ENCODE peak calls at places on chromosomes 6 and 20, in six cellular contexts. L, T, Y, V, Q and X are unnamed samples.

GRCh38 chr6:113949499-113949898 is 21.4 kb downstream of the HDAC2 start:
- DNase-seq in L (no peak), T (no peak), Y (no peak), V (no peak), Q (no peak), X (no peak)

GRCh38 chr6:108117427-108118358 is 43.2 kb upstream of the OSTM1 start:
- DNase-seq in L (no peak), T (no peak), Y (no peak), V (peak; percentile 8), Q (no peak), X (peak; percentile 26)

GRCh38 chr20:47493175-47493953 is 8.3 kb upstream of the NCOA3 start:
- DNase-seq in L (peak; percentile 59), T (peak; percentile 89), Y (peak; percentile 93), V (no peak), Q (no peak), X (peak; percentile 76)

GRCh38 chr6:37155394-37156312 is 14.3 kb upstream of the PIM1 start:
- DNase-seq in L (peak; percentile 58), T (no peak), Y (no peak), V (no peak), Q (no peak), X (peak; percentile 57)

GRCh38 chr20:64145458-64146300 is 18.6 kb upstream of the MYT1 start:
- DNase-seq in L (no peak), T (no peak), Y (no peak), V (no peak), Q (no peak), X (no peak)

GRCh38 chr6:125804264-125804663 is 13.5 kb downstream of the NCOA7 start:
- DNase-seq in L (no peak), T (no peak), Y (no peak), V (no peak), Q (no peak), X (peak; percentile 63)

GRCh38 chr6:14826456-14826855 is 419.4 kb upstream of the JARID2 start:
- DNase-seq in L (no peak), T (no peak), Y (no peak), V (no peak), Q (no peak), X (no peak)

GRCh38 chr6:74277749-74278148 is 581.7 kb downstream of the CD109 start:
- DNase-seq in L (no peak), T (no peak), Y (no peak), V (no peak), Q (no peak), X (peak; percentile 17)

GRCh38 chr6:113734886-113735481 is 122.2 kb upstream of the MARCKS start:
- DNase-seq in L (no peak), T (no peak), Y (no peak), V (no peak), Q (no peak), X (peak; percentile 29)

GRCh38 chr6:62285612-62286469 is at the start of gene KHDRBS2:
- DNase-seq in L (no peak), T (peak; percentile 11), Y (peak; percentile 77), V (peak; percentile 91), Q (no peak), X (peak; percentile 76)